ENCODE peak calls at places on chromosomes 4 and X, in four cellular contexts. I, A, D and V are unnamed samples.

GRCh38 chrX:44949125-44949524 is 76.1 kb downstream of the KDM6A start:
- DNase-seq in D (no peak), A (peak), I (no peak), V (no peak)

GRCh38 chr4:14404730-14405129 is 597.6 kb upstream of the CPEB2 start:
- DNase-seq in D (no peak), A (no peak), I (no peak), V (no peak)

GRCh38 chr4:87141428-87141827 is 79.0 kb downstream of the KLHL8 start:
- DNase-seq in D (no peak), I (no peak), A (no peak), V (no peak)

GRCh38 chr4:112214397-112215264 is 17.0 kb upstream of the AP1AR start:
- DNase-seq in A (peak), I (peak), D (no peak), V (no peak)

GRCh38 chr4:7254736-7255487 is 62.6 kb downstream of the SORCS2 start:
- DNase-seq in D (no peak), A (no peak), I (no peak), V (no peak)

GRCh38 chr4:176988226-176988625 is 195.5 kb upstream of the VEGFC start:
- DNase-seq in A (peak), D (peak), I (peak), V (no peak)

GRCh38 chr4:20193522-20193902 is 58.2 kb upstream of the SLIT2 start:
- DNase-seq in I (no peak), D (no peak), A (no peak), V (no peak)

GRCh38 chrX:78652971-78653822 is 5.9 kb downstream of the RTL3 start:
- DNase-seq in D (peak), I (peak), A (no peak), V (no peak)

GRCh38 chrX:9272166-9272565 is 192.7 kb upstream of the TBL1X start:
- DNase-seq in A (no peak), I (no peak), D (no peak), V (no peak)

GRCh38 chr4:109296545-109296944 is 5.9 kb downstream of the COL25A1 start:
- DNase-seq in D (no peak), A (no peak), I (no peak), V (no peak)

DNA sequence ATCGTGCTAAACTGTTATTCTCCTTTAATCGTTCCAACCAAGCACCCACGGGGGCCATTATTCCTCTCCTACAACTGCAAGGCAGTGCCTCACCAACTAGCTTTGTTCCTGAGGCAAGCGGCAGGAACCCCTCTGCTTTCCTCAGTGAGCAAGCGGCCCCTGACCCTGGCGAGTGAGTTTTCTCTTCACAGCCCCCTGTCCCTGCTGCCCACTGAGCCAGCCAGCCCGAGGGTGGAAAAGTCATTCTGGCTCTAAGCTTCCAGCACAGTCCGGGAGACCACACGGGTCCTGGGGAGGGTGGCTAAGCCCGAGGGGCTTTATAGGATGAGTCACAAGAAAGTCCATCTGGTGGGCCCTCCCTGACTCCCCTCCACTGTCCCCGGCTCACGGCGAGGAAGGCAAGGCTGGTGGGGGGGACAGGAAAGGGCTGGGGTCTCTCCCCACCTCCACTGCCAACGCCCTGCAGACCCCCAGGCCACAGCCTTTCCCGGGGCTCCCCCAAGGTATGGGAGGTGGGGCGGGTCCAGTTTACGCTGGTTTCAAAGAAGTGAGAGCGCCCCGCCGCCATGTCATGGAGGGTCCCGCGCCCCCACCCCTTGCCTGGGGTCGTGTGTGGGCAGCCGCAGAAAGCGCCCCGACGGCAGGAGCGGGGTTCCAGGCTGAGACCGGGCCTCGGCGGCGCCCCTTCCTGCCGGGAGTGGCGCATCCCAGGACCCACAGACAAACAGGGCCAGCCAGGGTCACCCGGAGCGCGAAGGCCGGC is 45.0 kb downstream of the CPLX1 start:
- DNase-seq in I (peak), A (no peak), D (no peak), V (no peak)
- H2BK120ac ChIP-seq in I (no peak), A (peak), D (peak), V (no peak)

DNA sequence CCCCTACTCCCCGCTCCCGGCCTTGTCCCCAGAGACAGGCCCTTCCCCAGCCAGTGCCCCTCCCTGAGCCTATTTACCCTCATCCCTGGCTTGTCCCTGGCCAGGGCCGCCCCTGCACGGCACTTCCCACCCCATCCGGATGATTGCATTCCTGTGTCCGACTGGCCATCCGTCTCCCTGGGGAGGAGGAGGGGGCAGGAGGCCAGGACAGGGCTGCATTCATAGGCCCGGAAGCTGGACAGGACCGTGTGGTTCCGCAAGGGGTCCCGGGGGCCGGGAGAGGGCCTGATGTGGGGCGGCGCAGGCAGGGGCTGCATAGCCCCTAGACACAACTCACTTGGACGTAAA is 22.8 kb downstream of the CTBP1 start:
- DNase-seq in I (no peak), A (no peak), D (no peak), V (no peak)
- H2BK120ac ChIP-seq in I (no peak), A (no peak), D (no peak), V (no peak)

GRCh38 chrX:319579-320125 is 1.1 kb upstream of the GTPBP6 start:
- DNase-seq in I (no peak), D (no peak), A (no peak), V (no peak)

GRCh38 chrX:318739-319578 is at the start of gene GTPBP6:
- DNase-seq in A (peak), I (peak), D (peak), V (peak)

GRCh38 chrX:318068-318738 is 393 bp downstream of the GTPBP6 start:
- DNase-seq in D (peak), I (peak), A (peak), V (peak)

GRCh38 chrX:317424-318067 is 1.1 kb downstream of the GTPBP6 start:
- DNase-seq in I (no peak), D (no peak), A (no peak), V (no peak)

GRCh38 chrX:320126-320783 is 1.7 kb upstream of the GTPBP6 start:
- DNase-seq in D (no peak), A (peak), I (peak), V (no peak)
- H2BK120ac ChIP-seq in D (no peak), A (peak), I (no peak), V (no peak)

GRCh38 chrX:24851776-24852175 is 158.1 kb downstream of the POLA1 start:
- DNase-seq in I (no peak), A (peak), D (no peak), V (no peak)
- H2BK120ac ChIP-seq in I (no peak), A (no peak), D (no peak), V (no peak)

GRCh38 chr4:145945431-145946155 is 7.0 kb upstream of the ZNF827 start:
- DNase-seq in D (no peak), A (no peak), I (peak), V (no peak)
- H2BK120ac ChIP-seq in D (no peak), A (no peak), I (no peak), V (no peak)

GRCh38 chr4:89110541-89110985 is 770 bp upstream of the TIGD2 start:
- DNase-seq in I (no peak), D (peak), A (no peak), V (peak)
- H2BK120ac ChIP-seq in I (no peak), D (no peak), A (no peak), V (no peak)

GRCh38 chr4:185142911-185143595 is at the start of gene SLC25A4:
- DNase-seq in I (peak), D (peak), A (peak), V (peak)
- H2BK120ac ChIP-seq in I (peak), D (no peak), A (peak), V (no peak)